ENCODE peak calls at places on chromosome 20, in four cellular contexts. One of them, this sample, is unnamed.

GRCh38 chr20:62832212-62832922 is 15.5 kb downstream of the COL9A3 start:
- DNase-seq in Panc1: no peak
- DNase-seq in HCT116: peak
- DNase-seq in suprapubic skin: no peak
- DNase-seq in this sample: peak

GRCh38 chr20:14848806-14849205 is 511.4 kb upstream of the FLRT3 start:
- DNase-seq in Panc1: no peak
- DNase-seq in suprapubic skin: no peak
- DNase-seq in HCT116: no peak
- DNase-seq in this sample: no peak

GRCh38 chr20:18001131-18001921 is 32.5 kb downstream of the MGME1 start:
- DNase-seq in HCT116: no peak
- DNase-seq in Panc1: no peak
- DNase-seq in suprapubic skin: no peak
- DNase-seq in this sample: peak

GRCh38 chr20:18666803-18667460 is 79.1 kb downstream of the DTD1 start:
- DNase-seq in Panc1: no peak
- DNase-seq in HCT116: no peak
- DNase-seq in suprapubic skin: no peak
- DNase-seq in this sample: no peak

GRCh38 chr20:45138451-45139300 is 14.4 kb upstream of the WFDC12 start:
- DNase-seq in HCT116: peak
- DNase-seq in Panc1: no peak
- DNase-seq in suprapubic skin: peak
- DNase-seq in this sample: no peak

GRCh38 chr20:50425076-50425475 is 85.1 kb upstream of the PTPN1 start:
- DNase-seq in Panc1: no peak
- DNase-seq in suprapubic skin: no peak
- DNase-seq in HCT116: peak
- DNase-seq in this sample: no peak

GRCh38 chr20:33415948-33416347 is 14.6 kb upstream of the CDK5RAP1 start:
- DNase-seq in suprapubic skin: no peak
- DNase-seq in HCT116: no peak
- DNase-seq in Panc1: no peak
- DNase-seq in this sample: no peak

GRCh38 chr20:19783966-19784401 is 25.9 kb downstream of the RIN2 start:
- DNase-seq in Panc1: no peak
- DNase-seq in HCT116: no peak
- DNase-seq in suprapubic skin: no peak
- DNase-seq in this sample: peak

GRCh38 chr20:50136822-50137599 is 16.5 kb downstream of the PEDS1 start:
- DNase-seq in suprapubic skin: no peak
- DNase-seq in HCT116: no peak
- DNase-seq in Panc1: no peak
- DNase-seq in this sample: no peak

GRCh38 chr20:48098866-48099265 is 313.6 kb upstream of the SULF2 start:
- DNase-seq in Panc1: no peak
- DNase-seq in HCT116: no peak
- DNase-seq in suprapubic skin: no peak
- DNase-seq in this sample: no peak

GRCh38 chr20:37376324-37376723 is 30.4 kb downstream of the SRC start:
- DNase-seq in Panc1: no peak
- DNase-seq in HCT116: no peak
- DNase-seq in suprapubic skin: no peak
- DNase-seq in this sample: no peak

GRCh38 chr20:58555078-58555765 is 40.0 kb upstream of the APCDD1L start:
- DNase-seq in Panc1: no peak
- DNase-seq in suprapubic skin: peak
- DNase-seq in HCT116: no peak
- DNase-seq in this sample: peak

GRCh38 chr20:38094373-38094775 is 60.8 kb downstream of the RPRD1B start:
- DNase-seq in Panc1: peak
- DNase-seq in suprapubic skin: no peak
- DNase-seq in HCT116: no peak
- DNase-seq in this sample: no peak

GRCh38 chr20:22546344-22546743 is 38.0 kb downstream of the FOXA2 start:
- DNase-seq in Panc1: no peak
- DNase-seq in suprapubic skin: no peak
- DNase-seq in HCT116: no peak
- DNase-seq in this sample: no peak

GRCh38 chr20:19497064-19497463 is 261.0 kb upstream of the RIN2 start:
- DNase-seq in suprapubic skin: no peak
- DNase-seq in Panc1: no peak
- DNase-seq in HCT116: no peak
- DNase-seq in this sample: no peak

GRCh38 chr20:37571033-37571432 is 43.4 kb upstream of the BLCAP start:
- DNase-seq in suprapubic skin: peak
- DNase-seq in Panc1: no peak
- DNase-seq in HCT116: no peak
- DNase-seq in this sample: no peak

GRCh38 chr20:34268851-34269668 is 27.8 kb downstream of the ASIP start:
- DNase-seq in Panc1: no peak
- DNase-seq in suprapubic skin: peak
- DNase-seq in HCT116: no peak
- DNase-seq in this sample: no peak

DNA sequence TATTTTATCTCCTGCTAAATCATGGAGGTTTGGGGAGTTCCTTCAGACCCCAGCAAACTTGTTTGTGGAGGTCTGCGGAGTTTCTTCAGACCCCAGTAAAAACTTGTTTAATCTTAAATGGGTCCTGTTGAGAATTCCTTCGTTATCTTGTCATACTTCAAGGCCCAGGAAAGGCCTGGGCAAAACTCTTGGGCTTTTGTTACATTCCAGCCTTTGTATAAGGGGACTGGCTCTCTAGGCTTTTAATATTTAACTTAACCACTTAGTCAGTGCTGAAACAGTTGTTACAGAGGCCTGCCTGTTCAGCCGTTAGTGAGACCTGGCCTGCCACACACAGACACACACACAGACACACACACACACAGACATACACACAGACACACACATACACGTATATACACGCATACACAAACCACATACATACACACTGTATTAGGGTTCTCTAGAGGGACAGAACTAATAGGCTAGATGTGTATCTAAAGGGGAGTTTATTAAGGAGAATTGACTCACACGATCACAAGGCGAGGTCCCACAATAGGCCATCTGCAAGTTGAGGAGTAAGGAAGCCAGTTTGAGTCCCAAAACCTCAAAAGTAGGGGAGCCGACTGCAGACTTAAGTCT is 21.3 kb upstream of the CST3 start:
- DNase-seq in suprapubic skin: no peak
- DNase-seq in HCT116: no peak
- DNase-seq in Panc1: no peak
- DNase-seq in this sample: no peak
- TF ChIP-seq POLR2AphosphoS5 in suprapubic skin: no peak
- TF ChIP-seq POLR2AphosphoS5 in HCT116: no peak
- TF ChIP-seq POLR2AphosphoS5 in Panc1: no peak
- TF ChIP-seq POLR2AphosphoS5 in this sample: no peak

DNA sequence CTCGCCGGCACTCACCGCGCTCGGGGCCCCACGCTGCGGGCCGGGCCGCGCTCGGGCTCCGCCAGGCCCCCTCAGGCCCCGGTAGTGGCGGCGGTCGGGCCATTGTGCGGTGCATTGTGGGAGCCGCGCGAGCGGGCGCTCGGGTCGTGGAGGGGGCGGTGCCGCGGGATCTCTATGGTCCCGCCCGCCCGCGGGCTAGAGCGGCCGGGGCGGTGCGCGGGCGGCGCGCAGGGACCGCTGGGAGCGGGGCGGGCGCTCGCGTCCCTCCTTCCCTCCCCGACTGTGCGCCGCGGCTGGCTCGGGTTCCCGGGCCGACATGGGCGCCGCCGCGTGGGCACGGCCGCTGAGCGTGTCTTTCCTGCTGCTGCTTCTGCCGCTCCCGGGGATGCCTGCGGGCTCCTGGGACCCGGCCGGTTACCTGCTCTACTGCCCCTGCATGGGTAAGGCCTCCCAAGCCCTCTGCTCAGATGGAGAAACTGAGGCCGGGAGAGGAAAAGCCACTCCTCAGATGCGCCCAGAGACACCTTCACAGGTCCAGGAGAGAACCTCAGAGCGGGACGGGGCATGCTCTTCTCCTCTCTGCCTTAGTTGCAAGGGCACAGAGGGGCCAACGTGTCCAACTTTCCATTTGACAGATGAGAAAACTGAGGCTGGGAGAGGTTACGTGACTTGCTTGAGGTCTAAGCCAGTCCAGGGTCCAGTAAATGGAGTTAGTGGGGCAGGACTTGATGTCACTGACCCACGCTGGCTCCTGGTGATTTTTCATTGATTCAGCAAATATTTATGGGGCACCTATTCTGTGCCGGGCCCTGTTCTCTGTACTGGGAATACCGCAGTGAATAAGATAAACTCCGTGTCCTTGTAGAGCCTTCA is at the start of the genes PLAGL2 and POFUT1:
- DNase-seq in suprapubic skin: peak
- DNase-seq in Panc1: peak
- DNase-seq in HCT116: peak
- DNase-seq in this sample: peak
- TF ChIP-seq CTCF in suprapubic skin: peak
- TF ChIP-seq CTCF in Panc1: no peak
- TF ChIP-seq CTCF in HCT116: no peak
- TF ChIP-seq CTCF in this sample: no peak

GRCh38 chr20:1204547-1204946 is 1.3 kb downstream of the C20orf202 start:
- DNase-seq in HCT116: no peak
- DNase-seq in suprapubic skin: no peak
- DNase-seq in Panc1: no peak
- DNase-seq in this sample: no peak
- TF ChIP-seq POLR2AphosphoS5 in HCT116: no peak
- TF ChIP-seq POLR2AphosphoS5 in suprapubic skin: no peak
- TF ChIP-seq POLR2AphosphoS5 in Panc1: no peak
- TF ChIP-seq POLR2AphosphoS5 in this sample: no peak

GRCh38 chr20:21509597-21510331 is 4.1 kb downstream of the NKX2-2 start:
- DNase-seq in HCT116: no peak
- DNase-seq in suprapubic skin: no peak
- DNase-seq in Panc1: no peak
- DNase-seq in this sample: no peak
- TF ChIP-seq CTCF in HCT116: no peak
- TF ChIP-seq CTCF in suprapubic skin: no peak
- TF ChIP-seq CTCF in Panc1: no peak
- TF ChIP-seq CTCF in this sample: no peak

DNA sequence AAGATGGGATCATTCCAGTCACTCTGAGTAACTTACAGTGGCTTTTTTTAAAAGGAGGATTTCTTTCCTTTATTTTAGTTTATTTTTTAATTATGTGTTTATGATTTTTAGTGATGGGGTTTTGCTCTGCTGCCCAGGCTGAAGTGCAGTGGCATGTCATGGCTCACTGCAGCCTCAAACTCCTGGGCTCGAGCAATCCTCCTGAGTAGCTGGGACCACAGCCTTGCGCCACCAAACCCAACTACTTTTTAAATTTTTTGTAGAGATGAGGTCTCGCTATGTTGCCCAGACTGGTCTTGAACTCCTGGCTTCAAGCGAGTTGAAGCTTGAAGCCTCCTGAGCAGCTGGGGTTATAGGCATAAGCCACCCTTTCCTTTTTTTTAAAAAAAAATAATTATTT is 31.8 kb upstream of the PHACTR3 start:
- DNase-seq in Panc1: no peak
- DNase-seq in suprapubic skin: no peak
- DNase-seq in HCT116: no peak
- DNase-seq in this sample: no peak
- TF ChIP-seq POLR2AphosphoS5 in Panc1: no peak
- TF ChIP-seq POLR2AphosphoS5 in suprapubic skin: no peak
- TF ChIP-seq POLR2AphosphoS5 in HCT116: no peak
- TF ChIP-seq POLR2AphosphoS5 in this sample: no peak

GRCh38 chr20:25220021-25220730 is 24.7 kb downstream of the ENTPD6 start:
- DNase-seq in HCT116: no peak
- DNase-seq in Panc1: no peak
- DNase-seq in suprapubic skin: peak
- DNase-seq in this sample: no peak
- TF ChIP-seq CTCF in HCT116: peak
- TF ChIP-seq CTCF in Panc1: no peak
- TF ChIP-seq CTCF in suprapubic skin: no peak
- TF ChIP-seq CTCF in this sample: no peak

DNA sequence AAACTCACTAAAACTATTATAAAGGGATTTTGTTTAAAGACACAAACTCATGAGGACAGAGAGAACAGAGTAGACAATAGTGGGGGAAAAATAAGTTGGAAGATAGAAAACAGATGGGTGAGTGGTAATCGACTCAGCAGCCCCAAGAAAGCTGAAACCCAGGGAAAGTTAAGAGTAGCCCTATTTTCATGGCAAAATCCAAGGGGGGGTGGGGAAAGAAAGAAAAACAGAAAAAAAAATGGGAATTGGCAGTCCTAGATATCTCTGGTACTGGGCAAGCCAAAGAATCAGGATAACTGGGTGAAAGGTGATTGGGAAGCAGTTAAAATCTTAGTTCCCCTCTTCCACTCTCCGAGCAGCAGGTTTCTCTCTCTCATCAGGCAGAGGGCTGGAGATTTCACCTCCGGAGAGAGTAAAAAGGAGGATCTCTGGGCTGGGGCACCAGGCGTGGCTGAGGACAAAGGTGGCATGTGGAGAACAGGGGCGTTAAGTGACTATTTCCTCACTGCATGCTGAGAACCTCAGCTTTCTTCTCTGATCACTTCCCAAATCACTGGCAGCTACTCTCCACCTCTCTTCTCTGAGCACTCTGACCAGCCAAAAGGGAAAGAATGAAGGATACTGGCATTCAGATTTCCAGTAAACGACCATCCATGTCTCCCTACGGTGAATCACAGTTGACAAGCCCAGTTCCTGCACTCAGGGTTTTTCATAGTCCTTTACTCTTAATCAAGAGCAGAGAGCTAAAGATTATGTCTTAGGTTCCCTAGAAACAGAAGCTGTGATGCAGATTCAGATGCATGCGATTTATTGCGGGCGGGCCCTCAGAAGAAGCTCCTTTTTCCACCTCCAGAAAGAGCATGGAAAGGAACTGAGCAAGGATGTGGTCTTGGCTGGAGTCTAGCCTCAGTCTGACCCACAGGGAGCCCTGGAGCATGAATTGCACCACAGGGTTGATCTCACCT is 7.3 kb upstream of the RNF24 start:
- DNase-seq in HCT116: no peak
- DNase-seq in Panc1: no peak
- DNase-seq in suprapubic skin: no peak
- DNase-seq in this sample: no peak
- TF ChIP-seq POLR2AphosphoS5 in HCT116: no peak
- TF ChIP-seq POLR2AphosphoS5 in Panc1: no peak
- TF ChIP-seq POLR2AphosphoS5 in suprapubic skin: no peak
- TF ChIP-seq POLR2AphosphoS5 in this sample: no peak

GRCh38 chr20:4295226-4295625 is 279.9 kb upstream of the RNF24 start:
- DNase-seq in HCT116: no peak
- DNase-seq in suprapubic skin: no peak
- DNase-seq in Panc1: no peak
- DNase-seq in this sample: no peak

DNA sequence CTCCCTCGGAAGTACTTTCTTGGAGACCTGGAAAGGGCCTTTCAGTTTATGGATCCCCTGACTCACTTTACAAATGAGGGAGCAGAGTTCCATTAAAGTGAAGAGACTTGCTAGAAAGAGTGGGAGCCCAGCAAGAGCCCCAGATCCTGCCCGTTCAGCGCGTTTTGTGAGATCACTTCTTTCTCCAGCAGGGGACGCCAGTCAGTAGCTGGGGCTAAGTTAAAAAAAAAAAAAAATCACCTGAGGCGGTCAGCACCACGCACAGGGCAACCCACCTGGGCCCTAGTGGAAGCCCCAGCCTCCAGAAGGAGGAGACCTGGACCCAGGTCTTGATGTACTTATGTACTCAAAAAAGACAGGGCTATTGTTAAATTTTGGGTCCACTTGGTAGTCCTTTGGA is 274.5 kb upstream of the RNF24 start:
- DNase-seq in HCT116: peak
- DNase-seq in suprapubic skin: no peak
- DNase-seq in Panc1: no peak
- DNase-seq in this sample: no peak
- TF ChIP-seq CTCF in HCT116: peak
- TF ChIP-seq CTCF in suprapubic skin: no peak
- TF ChIP-seq CTCF in Panc1: peak
- TF ChIP-seq CTCF in this sample: no peak

This sample was measured in breast epithelium.